ENCODE peak calls at places on chromosomes 1 and 21, in nine cellular contexts. L is AG10803; N is left lung; B is endothelial cell of umbilical vein; O is uterus; D is choroid plexus epithelial cell; J is cardiac fibroblast; I is CD4-positive, alpha-beta T cell; T is GM20000. U is an unnamed sample.

GRCh38 chr1:30899577-30900389 is 8.8 kb downstream of the SDC3 start:
- DNase-seq in D (no peak), N (peak), T (no peak), B (no peak), L (no peak), O (no peak), I (no peak), J (no peak), U (no peak)

GRCh38 chr1:174999926-175000696 is at the start of gene CACYBP:
- DNase-seq in D (peak), N (no peak), J (peak), L (peak), O (no peak), B (peak), I (peak), T (no peak), U (peak)

GRCh38 chr1:43153443-43153842 is 18.6 kb downstream of the EBNA1BP2 start:
- DNase-seq in O (no peak), I (no peak), T (no peak), N (no peak), J (no peak), B (no peak), L (no peak), D (no peak), U (no peak)

GRCh38 chr1:8084913-8085312 is 58.8 kb upstream of the ERRFI1 start:
- DNase-seq in N (no peak), J (no peak), L (no peak), T (no peak), I (no peak), D (no peak), B (no peak), O (no peak), U (no peak)

GRCh38 chr1:21237386-21238088 is 52.7 kb downstream of the ECE1 start:
- DNase-seq in D (no peak), L (no peak), N (no peak), O (no peak), I (no peak), J (no peak), B (no peak), T (no peak), U (no peak)

GRCh38 chr21:25441835-25442234 is 165.4 kb downstream of the MRPL39 start:
- DNase-seq in L (no peak), T (no peak), B (no peak), O (no peak), N (no peak), J (no peak), I (no peak), D (no peak), U (no peak)

GRCh38 chr1:154992721-154993571 is 440 bp upstream of the LENEP start:
- DNase-seq in N (no peak), J (peak), O (no peak), I (no peak), B (no peak), D (peak), L (no peak), T (no peak), U (no peak)

GRCh38 chr1:33848205-33848604 is 15.7 kb upstream of the HMGB4 start:
- DNase-seq in J (no peak), N (no peak), T (no peak), B (no peak), L (no peak), D (no peak), I (no peak), O (no peak), U (no peak)

GRCh38 chr1:9119745-9120144 is 9.2 kb downstream of the GPR157 start:
- DNase-seq in T (peak), N (peak), D (no peak), L (no peak), O (no peak), J (no peak), B (no peak), I (no peak), U (no peak)

GRCh38 chr1:98981917-98982513 is 22.6 kb downstream of the PLPPR5 start:
- DNase-seq in T (no peak), L (peak), D (peak), O (no peak), I (no peak), J (peak), B (peak), N (no peak), U (peak)

GRCh38 chr1:70042090-70042716 is 163.2 kb downstream of the LRRC40 start:
- DNase-seq in O (no peak), D (peak), L (peak), J (peak), B (no peak), T (no peak), I (no peak), N (no peak), U (no peak)

GRCh38 chr1:60088620-60089155 is 15.1 kb upstream of the C1orf87 start:
- DNase-seq in D (peak), T (no peak), B (peak), L (peak), I (no peak), N (no peak), J (peak), O (no peak), U (no peak)

GRCh38 chr1:18417317-18418269 is 63.1 kb upstream of the KLHDC7A start:
- DNase-seq in L (no peak), T (no peak), N (no peak), B (no peak), D (no peak), J (no peak), O (no peak), I (no peak), U (no peak)

GRCh38 chr1:224114787-224115175 is 870 bp downstream of the FBXO28 start:
- DNase-seq in O (no peak), B (peak), I (no peak), N (no peak), T (no peak), J (peak), D (peak), L (peak), U (no peak)

GRCh38 chr1:97451944-97452343 is 468.9 kb downstream of the DPYD start:
- DNase-seq in J (peak), I (no peak), L (no peak), B (peak), T (no peak), N (no peak), O (no peak), D (no peak), U (peak)

GRCh38 chr1:36643391-36644270 is 160.9 kb upstream of the CSF3R start:
- DNase-seq in D (no peak), L (no peak), N (no peak), I (no peak), T (no peak), B (no peak), J (no peak), O (no peak), U (no peak)

GRCh38 chr1:2303781-2304180 is 75.7 kb downstream of the SKI start:
- DNase-seq in T (no peak), O (no peak), J (no peak), N (no peak), D (no peak), B (no peak), I (no peak), L (no peak), U (no peak)

GRCh38 chr1:201610806-201611205 is 71.9 kb downstream of the NAV1 start:
- DNase-seq in N (no peak), J (no peak), O (no peak), L (no peak), D (no peak), T (no peak), B (no peak), I (no peak), U (no peak)

GRCh38 chr1:46401964-46402626 is 8.0 kb downstream of the FAAH start:
- DNase-seq in B (peak), J (peak), O (peak), I (no peak), L (peak), T (no peak), D (peak), N (peak), U (peak)

GRCh38 chr1:116033322-116033721 is 57.0 kb downstream of the SLC22A15 start:
- DNase-seq in L (no peak), T (no peak), I (no peak), J (no peak), D (no peak), O (no peak), B (no peak), N (no peak), U (peak)

GRCh38 chr1:180534199-180534598 is 24.6 kb upstream of the OVAAL start:
- DNase-seq in B (no peak), I (no peak), N (no peak), D (no peak), J (no peak), T (no peak), O (no peak), L (peak), U (no peak)

GRCh38 chr1:207454046-207454964 is at the start of gene CR2:
- DNase-seq in J (no peak), N (peak), D (peak), O (peak), I (peak), T (peak), B (no peak), L (no peak), U (peak)

GRCh38 chr1:155591770-155592169 is 18.2 kb upstream of the MSTO1 start:
- DNase-seq in J (peak), N (no peak), D (peak), L (peak), O (no peak), B (peak), T (peak), I (no peak), U (peak)

GRCh38 chr1:160006312-160006940 is 25.4 kb downstream of the PIGM start:
- DNase-seq in B (peak), T (peak), D (peak), N (peak), O (peak), L (peak), I (peak), J (peak), U (peak)

GRCh38 chr1:43143441-43143888 is 28.6 kb downstream of the EBNA1BP2 start:
- DNase-seq in L (no peak), D (peak), B (peak), N (no peak), T (no peak), J (peak), O (no peak), I (no peak), U (no peak)

GRCh38 chr1:154996966-154997701 is 3.7 kb downstream of the LENEP start:
- DNase-seq in B (no peak), D (no peak), T (no peak), N (no peak), J (no peak), L (no peak), I (no peak), O (no peak), U (no peak)

GRCh38 chr1:58781541-58782307 is 2.1 kb downstream of the JUN start:
- DNase-seq in T (peak), I (peak), L (peak), D (peak), B (peak), J (peak), O (peak), N (peak), U (peak)
- TF ChIP-seq CTCF in T (no peak), I (peak), L (peak), D (peak), B (peak), J (peak), O (peak), N (peak), U (peak)

GRCh38 chr1:167995038-167995437 is 58.2 kb upstream of the MPC2 start:
- DNase-seq in J (peak), L (no peak), I (no peak), O (no peak), B (no peak), N (no peak), T (no peak), D (no peak), U (no peak)
- TF ChIP-seq CTCF in J (no peak), L (no peak), I (no peak), O (no peak), B (no peak), N (no peak), T (no peak), D (no peak), U (no peak)

GRCh38 chr1:109877320-109877771 is 33.3 kb upstream of the CSF1 start:
- DNase-seq in T (no peak), L (peak), I (no peak), N (peak), D (peak), B (peak), J (peak), O (peak), U (peak)
- TF ChIP-seq CTCF in T (no peak), L (peak), I (no peak), N (peak), D (peak), B (no peak), J (peak), O (peak), U (no peak)

GRCh38 chr1:187928288-187928687 is 1099.5 kb downstream of the PLA2G4A start:
- DNase-seq in I (no peak), B (peak), T (peak), O (no peak), N (no peak), L (no peak), D (peak), J (peak), U (peak)
- TF ChIP-seq CTCF in I (no peak), B (peak), T (peak), O (no peak), N (no peak), L (no peak), D (peak), J (peak), U (peak)

GRCh38 chr1:193069748-193070394 is 10.5 kb downstream of the RO60 start:
- DNase-seq in J (peak), I (no peak), T (no peak), B (peak), O (no peak), D (peak), L (peak), N (no peak), U (peak)
- TF ChIP-seq CTCF in J (peak), I (no peak), T (no peak), B (peak), O (no peak), D (peak), L (peak), N (no peak), U (peak)

DNA sequence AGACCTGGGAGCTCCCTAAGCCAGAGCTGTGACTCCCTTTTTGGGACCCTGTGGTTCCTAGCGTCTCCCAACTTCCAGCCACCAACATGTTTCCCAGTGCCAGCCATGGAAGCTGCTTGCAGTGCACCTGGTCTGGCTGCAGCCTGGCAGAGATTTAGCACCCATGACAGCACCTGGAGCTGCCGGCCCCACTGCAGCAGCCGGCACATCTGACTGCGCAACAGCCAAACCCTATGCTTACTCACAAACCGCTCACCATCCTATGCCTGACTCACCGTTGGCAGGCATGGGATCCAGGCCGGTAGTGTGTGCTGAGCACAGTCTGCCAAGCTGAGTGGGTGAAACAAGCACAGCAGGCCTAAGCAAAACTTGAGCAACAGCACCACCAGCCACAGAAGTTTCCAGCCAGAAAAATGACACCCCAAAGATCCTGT is 435.9 kb upstream of the PRMT6 start:
- DNase-seq in N (peak), D (peak), B (no peak), T (no peak), O (no peak), J (peak), I (no peak), L (peak), U (peak)
- TF ChIP-seq CTCF in N (no peak), D (no peak), B (no peak), T (no peak), O (no peak), J (no peak), I (no peak), L (no peak), U (peak)

GRCh38 chr1:189623336-189623735 is 854.3 kb downstream of the BRINP3 start:
- DNase-seq in D (no peak), O (no peak), L (no peak), B (no peak), J (no peak), T (no peak), N (no peak), I (no peak), U (peak)

GRCh38 chr1:189620471-189620870 is 857.2 kb downstream of the BRINP3 start:
- DNase-seq in L (no peak), N (no peak), T (no peak), D (no peak), I (no peak), O (no peak), J (no peak), B (no peak), U (no peak)

GRCh38 chr1:189616893-189617292 is 860.8 kb downstream of the BRINP3 start:
- DNase-seq in O (no peak), J (peak), B (no peak), I (no peak), T (no peak), N (no peak), D (peak), L (no peak), U (peak)

GRCh38 chr1:189619682-189620332 is 857.9 kb downstream of the BRINP3 start:
- DNase-seq in D (peak), J (peak), T (no peak), O (no peak), L (no peak), I (no peak), N (no peak), B (peak), U (peak)
- TF ChIP-seq CTCF in D (peak), J (no peak), T (no peak), O (no peak), L (no peak), I (no peak), N (no peak), B (no peak), U (peak)

U was measured in epithelial cell of esophagus.